ENCODE peak calls at places on chromosomes 7 and 10, in six cellular contexts. One of them, this sample, is unnamed.

GRCh38 chr7:44634187-44634838 is 27.9 kb downstream of the OGDH start:
- DNase-seq in IMR-90: peak; percentile 25
- DNase-seq in GM23248: no peak
- DNase-seq in H9: no peak
- DNase-seq in PC-3: no peak
- DNase-seq in HepG2: peak; percentile 25
- DNase-seq in this sample: no peak

GRCh38 chr10:69316313-69317059 is 38.2 kb downstream of the HK1 start:
- DNase-seq in IMR-90: peak; percentile 46
- DNase-seq in GM23248: peak; percentile 70
- DNase-seq in H9: no peak
- DNase-seq in PC-3: peak; percentile 71
- DNase-seq in HepG2: no peak
- DNase-seq in this sample: no peak

GRCh38 chr7:156668130-156668741 is 27.7 kb downstream of the RNF32 start:
- DNase-seq in IMR-90: peak; percentile 20
- DNase-seq in GM23248: peak; percentile 10
- DNase-seq in H9: no peak
- DNase-seq in PC-3: peak; percentile 50
- DNase-seq in HepG2: peak; percentile 21
- DNase-seq in this sample: no peak

GRCh38 chr10:96334888-96335526 is 23.8 kb downstream of the OPALIN start:
- DNase-seq in IMR-90: peak; percentile 41
- DNase-seq in GM23248: peak; percentile 56
- DNase-seq in H9: peak; percentile 49
- DNase-seq in PC-3: peak; percentile 55
- DNase-seq in HepG2: peak; percentile 44
- DNase-seq in this sample: no peak

GRCh38 chr10:30970760-30971460 is 60.8 kb downstream of the ZNF438 start:
- DNase-seq in IMR-90: peak; percentile 31
- DNase-seq in GM23248: peak; percentile 71
- DNase-seq in H9: no peak
- DNase-seq in PC-3: no peak
- DNase-seq in HepG2: no peak
- DNase-seq in this sample: no peak

GRCh38 chr10:58177362-58177947 is 90.2 kb downstream of the IPMK start:
- DNase-seq in IMR-90: peak; percentile 47
- DNase-seq in GM23248: peak; percentile 67
- DNase-seq in H9: no peak
- DNase-seq in PC-3: peak; percentile 64
- DNase-seq in HepG2: peak; percentile 15
- DNase-seq in this sample: no peak

GRCh38 chr10:58178811-58179210 is 88.9 kb downstream of the IPMK start:
- DNase-seq in IMR-90: peak; percentile 21
- DNase-seq in GM23248: peak; percentile 25
- DNase-seq in H9: no peak
- DNase-seq in PC-3: peak; percentile 51
- DNase-seq in HepG2: no peak
- DNase-seq in this sample: no peak

GRCh38 chr7:139159900-139160675 is 50.6 kb upstream of the ZC3HAV1 start:
- DNase-seq in IMR-90: peak; percentile 2
- DNase-seq in GM23248: no peak
- DNase-seq in H9: no peak
- DNase-seq in PC-3: peak; percentile 3
- DNase-seq in HepG2: no peak
- DNase-seq in this sample: no peak

GRCh38 chr7:6547400-6547799 is 3.9 kb downstream of the GRID2IP start:
- DNase-seq in IMR-90: no peak
- DNase-seq in GM23248: no peak
- DNase-seq in H9: no peak
- DNase-seq in PC-3: no peak
- DNase-seq in HepG2: no peak
- DNase-seq in this sample: no peak

GRCh38 chr10:33157108-33157507 is 177.4 kb downstream of the NRP1 start:
- DNase-seq in IMR-90: peak; percentile 68
- DNase-seq in GM23248: peak; percentile 87
- DNase-seq in H9: no peak
- DNase-seq in PC-3: peak; percentile 98
- DNase-seq in HepG2: no peak
- DNase-seq in this sample: no peak
- H3K4me2 ChIP-seq in IMR-90: no peak overlapping the region
- H3K4me2 ChIP-seq in GM23248: peak overlapping the region; percentile 43
- H3K4me2 ChIP-seq in H9: no peak overlapping the region
- H3K4me2 ChIP-seq in PC-3: peak overlapping the region; percentile 50
- H3K4me2 ChIP-seq in HepG2: no peak overlapping the region
- H3K4me2 ChIP-seq in this sample: no peak overlapping the region

GRCh38 chr10:133236411-133237240 is 1.0 kb upstream of the VENTX start:
- DNase-seq in IMR-90: no peak
- DNase-seq in GM23248: peak; percentile 29
- DNase-seq in H9: no peak
- DNase-seq in PC-3: no peak
- DNase-seq in HepG2: no peak
- DNase-seq in this sample: no peak
- H3K9ac ChIP-seq in IMR-90: no peak overlapping the region
- H3K9ac ChIP-seq in GM23248: no peak overlapping the region
- H3K9ac ChIP-seq in H9: no peak overlapping the region
- H3K9ac ChIP-seq in PC-3: no peak overlapping the region
- H3K9ac ChIP-seq in HepG2: no peak overlapping the region
- H3K9ac ChIP-seq in this sample: no peak overlapping the region

GRCh38 chr10:103241262-103242011 is 4.2 kb upstream of the RPEL1 start:
- DNase-seq in IMR-90: peak; percentile 50
- DNase-seq in GM23248: peak; percentile 68
- DNase-seq in H9: peak; percentile 55
- DNase-seq in PC-3: peak; percentile 98
- DNase-seq in HepG2: peak; percentile 50
- DNase-seq in this sample: no peak

GRCh38 chr10:103232772-103233488 is 12.8 kb upstream of the RPEL1 start:
- DNase-seq in IMR-90: peak; percentile 83
- DNase-seq in GM23248: peak; percentile 22
- DNase-seq in H9: no peak
- DNase-seq in PC-3: peak; percentile 89
- DNase-seq in HepG2: peak; percentile 88
- DNase-seq in this sample: no peak

GRCh38 chr10:103235775-103236174 is 9.9 kb upstream of the RPEL1 start:
- DNase-seq in IMR-90: no peak
- DNase-seq in GM23248: no peak
- DNase-seq in H9: no peak
- DNase-seq in PC-3: no peak
- DNase-seq in HepG2: no peak
- DNase-seq in this sample: no peak

DNA sequence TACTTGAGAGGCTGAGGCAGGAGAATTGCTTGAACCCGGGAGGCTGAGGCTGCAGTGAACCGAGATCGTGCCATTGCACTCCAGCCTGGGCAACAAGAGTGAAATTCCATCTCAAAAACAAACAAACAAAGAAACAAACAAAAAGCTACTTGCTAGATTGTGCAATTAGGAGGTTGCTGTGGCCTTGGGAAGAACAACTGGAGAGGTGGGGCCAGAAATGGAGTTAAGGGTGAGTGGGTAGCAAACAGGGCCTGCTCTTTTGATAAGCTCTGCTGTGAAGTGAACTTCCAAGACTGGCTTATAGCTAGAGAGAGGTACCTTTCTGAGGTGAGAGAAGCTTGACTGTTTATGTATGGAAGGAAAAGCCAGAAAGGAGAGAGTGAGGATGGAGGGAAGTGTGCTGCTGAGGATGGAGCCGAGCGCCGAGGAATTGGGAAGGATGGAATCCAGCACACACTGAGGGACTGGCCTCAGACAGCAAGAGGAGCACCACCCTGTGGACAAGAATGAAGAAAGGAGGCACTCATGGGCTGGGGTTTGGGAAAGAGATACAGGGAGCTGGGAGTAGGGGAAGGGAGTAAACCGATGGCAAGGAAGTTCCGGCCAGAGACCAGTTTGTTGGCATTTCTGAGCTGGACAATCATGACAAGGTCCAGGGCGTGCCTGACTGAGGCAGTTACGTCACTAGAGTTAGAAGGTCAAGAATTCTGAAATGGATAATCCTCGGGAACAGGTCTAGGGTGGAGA is 7.0 kb upstream of the RPEL1 start:
- DNase-seq in IMR-90: peak; percentile 61
- DNase-seq in GM23248: peak; percentile 65
- DNase-seq in H9: peak; percentile 83
- DNase-seq in PC-3: peak; percentile 94
- DNase-seq in HepG2: peak; percentile 63
- DNase-seq in this sample: no peak
- H3K27ac ChIP-seq in IMR-90: no peak overlapping the region
- H3K27ac ChIP-seq in GM23248: peak overlapping the region; percentile 9
- H3K27ac ChIP-seq in H9: no peak overlapping the region
- H3K27ac ChIP-seq in PC-3: peak overlapping the region; percentile 100
- H3K27ac ChIP-seq in HepG2: no peak overlapping the region
- H3K27ac ChIP-seq in this sample: no peak overlapping the region

DNA sequence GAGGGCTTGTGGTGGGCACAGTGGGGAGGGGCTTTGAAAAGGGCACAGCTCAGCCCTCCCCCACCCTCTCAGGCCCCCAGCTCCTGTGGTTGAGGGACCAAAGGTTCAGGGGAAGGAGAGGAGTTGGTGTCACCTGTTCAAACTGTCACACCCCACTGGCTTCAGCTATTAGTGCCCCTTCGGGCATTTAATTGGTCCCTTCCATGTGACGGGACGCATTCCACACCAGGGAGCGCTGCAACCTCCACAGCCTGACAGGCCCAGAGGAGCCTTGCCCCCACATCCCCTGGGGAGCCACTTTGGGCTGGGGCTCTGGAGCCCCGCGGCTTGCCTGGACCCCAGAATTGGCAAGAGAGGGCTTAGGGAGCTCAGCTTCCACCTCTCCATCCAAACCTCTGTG is 75.7 kb downstream of the C10orf105 start:
- DNase-seq in IMR-90: no peak
- DNase-seq in GM23248: no peak
- DNase-seq in H9: no peak
- DNase-seq in PC-3: no peak
- DNase-seq in HepG2: no peak
- DNase-seq in this sample: no peak
- H3K4me2 ChIP-seq in IMR-90: no peak overlapping the region
- H3K4me2 ChIP-seq in GM23248: no peak overlapping the region
- H3K4me2 ChIP-seq in H9: no peak overlapping the region
- H3K4me2 ChIP-seq in PC-3: no peak overlapping the region
- H3K4me2 ChIP-seq in HepG2: no peak overlapping the region
- H3K4me2 ChIP-seq in this sample: no peak overlapping the region

GRCh38 chr10:93815304-93816091 is 57.8 kb downstream of the LGI1 start:
- DNase-seq in IMR-90: no peak
- DNase-seq in GM23248: no peak
- DNase-seq in H9: peak; percentile 37
- DNase-seq in PC-3: peak; percentile 12
- DNase-seq in HepG2: no peak
- DNase-seq in this sample: no peak
- H3K9ac ChIP-seq in IMR-90: no peak overlapping the region
- H3K9ac ChIP-seq in GM23248: no peak overlapping the region
- H3K9ac ChIP-seq in H9: no peak overlapping the region
- H3K9ac ChIP-seq in PC-3: no peak overlapping the region
- H3K9ac ChIP-seq in HepG2: no peak overlapping the region
- H3K9ac ChIP-seq in this sample: no peak overlapping the region

DNA sequence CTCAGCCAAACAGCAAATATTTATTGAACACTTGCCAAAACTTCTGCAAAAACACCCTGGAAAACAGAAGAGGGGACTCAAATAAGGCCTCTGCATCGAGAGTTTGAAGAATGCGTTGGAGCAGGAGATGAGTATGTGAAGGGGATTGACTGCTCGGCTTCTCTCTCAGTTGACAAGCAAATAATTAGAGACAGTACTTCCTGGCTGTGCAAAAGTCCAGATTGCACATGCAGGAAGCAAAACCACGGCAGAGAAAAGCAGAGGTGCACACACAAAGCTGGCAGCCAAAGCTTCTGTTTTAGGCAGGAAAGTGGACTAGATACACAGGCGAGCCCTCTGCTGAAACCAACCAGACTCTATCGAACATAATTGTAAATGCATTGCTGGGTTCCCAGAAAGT is 343.6 kb upstream of the MGMT start:
- DNase-seq in IMR-90: no peak
- DNase-seq in GM23248: no peak
- DNase-seq in H9: peak; percentile 2
- DNase-seq in PC-3: no peak
- DNase-seq in HepG2: no peak
- DNase-seq in this sample: no peak
- H3K27ac ChIP-seq in IMR-90: no peak overlapping the region
- H3K27ac ChIP-seq in GM23248: no peak overlapping the region
- H3K27ac ChIP-seq in H9: no peak overlapping the region
- H3K27ac ChIP-seq in PC-3: no peak overlapping the region
- H3K27ac ChIP-seq in HepG2: no peak overlapping the region
- H3K27ac ChIP-seq in this sample: no peak overlapping the region

GRCh38 chr10:104321226-104321625 is 17.0 kb downstream of the ITPRIP start:
- DNase-seq in IMR-90: no peak
- DNase-seq in GM23248: no peak
- DNase-seq in H9: no peak
- DNase-seq in PC-3: no peak
- DNase-seq in HepG2: no peak
- DNase-seq in this sample: no peak
- H3K4me2 ChIP-seq in IMR-90: no peak overlapping the region
- H3K4me2 ChIP-seq in GM23248: no peak overlapping the region
- H3K4me2 ChIP-seq in H9: no peak overlapping the region
- H3K4me2 ChIP-seq in PC-3: no peak overlapping the region
- H3K4me2 ChIP-seq in HepG2: no peak overlapping the region
- H3K4me2 ChIP-seq in this sample: no peak overlapping the region

DNA sequence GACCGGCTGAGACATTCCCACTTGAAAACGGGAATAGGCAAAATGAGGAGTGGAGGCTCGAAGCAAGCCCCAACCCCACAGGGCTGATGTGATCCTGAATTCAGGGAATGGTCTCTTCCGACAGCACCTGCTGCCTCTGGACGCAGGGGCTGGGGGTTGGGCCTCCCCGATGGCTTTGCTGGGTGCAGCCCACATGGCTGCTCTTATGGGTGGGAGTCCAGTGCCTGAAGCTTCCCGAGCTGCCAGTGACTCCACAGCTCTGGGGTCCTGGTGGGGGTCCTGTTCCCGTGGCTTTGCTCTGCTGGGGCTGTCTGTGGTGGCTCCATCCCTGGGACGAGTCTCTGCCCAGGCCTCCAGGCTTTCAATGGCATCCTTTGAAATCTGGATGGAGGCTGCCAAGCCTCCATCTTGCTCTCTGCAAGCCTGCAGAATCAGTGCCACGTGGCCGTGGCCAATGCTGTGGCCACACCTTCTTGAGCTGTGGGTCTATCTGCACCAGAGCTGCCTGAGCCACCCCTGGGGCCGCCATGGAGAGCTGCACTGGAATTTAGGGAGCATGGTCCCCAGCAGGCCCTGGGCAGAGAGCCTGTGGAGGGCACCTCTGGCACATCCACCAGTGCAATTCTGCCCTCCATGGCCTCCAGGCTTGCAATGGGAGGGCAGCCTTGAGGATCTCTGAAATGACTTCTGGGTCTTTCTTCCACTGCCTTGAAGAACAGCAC is 55.5 kb upstream of the NKX6-2 start:
- DNase-seq in IMR-90: no peak
- DNase-seq in GM23248: no peak
- DNase-seq in H9: no peak
- DNase-seq in PC-3: no peak
- DNase-seq in HepG2: no peak
- DNase-seq in this sample: no peak
- H3K9ac ChIP-seq in IMR-90: no peak overlapping the region
- H3K9ac ChIP-seq in GM23248: no peak overlapping the region
- H3K9ac ChIP-seq in H9: no peak overlapping the region
- H3K9ac ChIP-seq in PC-3: no peak overlapping the region
- H3K9ac ChIP-seq in HepG2: no peak overlapping the region
- H3K9ac ChIP-seq in this sample: no peak overlapping the region